ENCODE peak calls at places on chromosomes 2 and 18, in five cellular contexts. G, Y, Z, V and W are unnamed samples.

GRCh38 chr18:11179959-11180519 is 30.7 kb upstream of the PIEZO2 start:
- DNase-seq in G (no peak), Y (peak), Z (no peak), V (no peak), W (no peak)

GRCh38 chr2:24830786-24831185 is 37.6 kb downstream of the CENPO start:
- DNase-seq in G (no peak), Y (no peak), Z (no peak), V (no peak), W (no peak)

GRCh38 chr2:59967691-59968090 is 585.8 kb downstream of the BCL11A start:
- DNase-seq in G (no peak), Y (no peak), Z (no peak), V (no peak), W (no peak)

GRCh38 chr2:241560883-241561474 is 2.4 kb downstream of the BOK start:
- DNase-seq in G (no peak), Y (peak), Z (no peak), V (no peak), W (no peak)

GRCh38 chr2:119545076-119545475 is 827 bp downstream of the CFAP221 start:
- DNase-seq in G (no peak), Y (no peak), Z (no peak), V (no peak), W (no peak)

GRCh38 chr2:208315081-208315788 is 49.2 kb downstream of the PIKFYVE start:
- DNase-seq in G (no peak), Y (peak), Z (no peak), V (no peak), W (no peak)

GRCh38 chr18:35231052-35231451 is 9.8 kb upstream of the ZNF397 start:
- DNase-seq in G (peak), Y (peak), Z (peak), V (peak), W (peak)

GRCh38 chr2:180776924-180777323 is 203.5 kb upstream of the UBE2E3 start:
- DNase-seq in G (no peak), Y (peak), Z (no peak), V (no peak), W (no peak)

GRCh38 chr18:64409511-64409910 is 260.6 kb upstream of the LINC00305 start:
- DNase-seq in G (peak), Y (no peak), Z (no peak), V (peak), W (no peak)

GRCh38 chr18:45874501-45875184 is 49.2 kb downstream of the SIGLEC15 start:
- DNase-seq in G (no peak), Y (peak), Z (no peak), V (no peak), W (no peak)

GRCh38 chr18:75107196-75107930 is 101.6 kb downstream of the PTGR3 start:
- DNase-seq in G (no peak), Y (no peak), Z (no peak), V (no peak), W (no peak)

GRCh38 chr2:98874186-98874689 is 61.8 kb downstream of the CRACDL start:
- DNase-seq in G (no peak), Y (no peak), Z (no peak), V (no peak), W (no peak)

GRCh38 chr2:86788172-86788571 is 2.5 kb downstream of the CD8A start:
- DNase-seq in G (no peak), Y (no peak), Z (no peak), V (peak), W (no peak)

GRCh38 chr2:66929632-66930385 is 467.3 kb upstream of the ETAA1 start:
- DNase-seq in G (peak), Y (peak), Z (no peak), V (no peak), W (no peak)

GRCh38 chr18:55458456-55459238 is 129.3 kb downstream of the TCF4 start:
- DNase-seq in G (no peak), Y (no peak), Z (no peak), V (no peak), W (no peak)

GRCh38 chr2:127407091-127407490 is 11.1 kb upstream of the PROC start:
- DNase-seq in G (no peak), Y (no peak), Z (no peak), V (no peak), W (no peak)

GRCh38 chr2:69576895-69577294 is 66.6 kb downstream of the AAK1 start:
- DNase-seq in G (no peak), Y (no peak), Z (no peak), V (no peak), W (no peak)

GRCh38 chr2:240646061-240646899 is 21.0 kb downstream of the GPR35 start:
- DNase-seq in G (no peak), Y (no peak), Z (no peak), V (no peak), W (no peak)

GRCh38 chr2:238645095-238645494 is 202.8 kb upstream of the TWIST2 start:
- DNase-seq in G (no peak), Y (peak), Z (no peak), V (no peak), W (no peak)

GRCh38 chr2:133063792-133064191 is 393.8 kb upstream of the LYPD1 start:
- DNase-seq in G (peak), Y (peak), Z (peak), V (no peak), W (no peak)

GRCh38 chr2:96144481-96145027 is 686 bp downstream of the DUSP2 start:
- DNase-seq in G (no peak), Y (no peak), Z (no peak), V (no peak), W (no peak)

GRCh38 chr2:236180831-236181453 is 12.8 kb upstream of the GBX2 start:
- DNase-seq in G (peak), Y (peak), Z (no peak), V (peak), W (no peak)

GRCh38 chr2:47056875-47057731 is 98.0 kb downstream of the STPG4 start:
- DNase-seq in G (no peak), Y (no peak), Z (no peak), V (no peak), W (no peak)

GRCh38 chr2:159684796-159685195 is 27.5 kb upstream of the MARCHF7 start:
- DNase-seq in G (no peak), Y (peak), Z (no peak), V (no peak), W (no peak)

GRCh38 chr18:32771871-32772499 is 838 bp downstream of the KLHL14 start:
- DNase-seq in G (peak), Y (no peak), Z (peak), V (peak), W (no peak)

GRCh38 chr2:149307014-149307413 is 23.4 kb upstream of the LYPD6 start:
- DNase-seq in G (no peak), Y (no peak), Z (no peak), V (no peak), W (no peak)

GRCh38 chr2:225100269-225100668 is 58.0 kb upstream of the DOCK10 start:
- DNase-seq in G (no peak), Y (peak), Z (no peak), V (no peak), W (no peak)

GRCh38 chr2:20447437-20448245 is 767 bp downstream of the RHOB start:
- DNase-seq in G (peak), Y (peak), Z (no peak), V (no peak), W (no peak)

GRCh38 chr2:94870392-94871225 is 621 bp upstream of the TEKT4 start:
- DNase-seq in G (no peak), Y (no peak), Z (no peak), V (no peak), W (no peak)

GRCh38 chr18:36862182-36862581 is 33.3 kb downstream of the KIAA1328 start:
- DNase-seq in G (no peak), Y (no peak), Z (no peak), V (no peak), W (no peak)

GRCh38 chr2:6879011-6879410 is 1.4 kb downstream of the RSAD2 start:
- DNase-seq in G (no peak), Y (no peak), Z (no peak), V (no peak), W (no peak)

GRCh38 chr2:181750305-181750704 is 70.0 kb upstream of the NEUROD1 start:
- DNase-seq in G (no peak), Y (no peak), Z (no peak), V (no peak), W (no peak)

GRCh38 chr2:120912101-120912985 is 176.7 kb downstream of the GLI2 start:
- DNase-seq in G (peak), Y (peak), Z (no peak), V (no peak), W (no peak)

GRCh38 chr2:195447353-195447975 is 209.6 kb upstream of the SLC39A10 start:
- DNase-seq in G (no peak), Y (no peak), Z (no peak), V (no peak), W (no peak)

GRCh38 chr2:178363252-178363651 is 87.7 kb downstream of the PRKRA start:
- DNase-seq in G (no peak), Y (peak), Z (no peak), V (no peak), W (no peak)

GRCh38 chr18:58418361-58418760 is 210.5 kb downstream of the ALPK2 start:
- DNase-seq in G (no peak), Y (no peak), Z (no peak), V (no peak), W (no peak)

GRCh38 chr2:111094686-111095085 is 26.0 kb upstream of the BCL2L11 start:
- DNase-seq in G (no peak), Y (no peak), Z (no peak), V (no peak), W (no peak)

GRCh38 chr2:221895366-221896121 is 323.4 kb upstream of the EPHA4 start:
- DNase-seq in G (no peak), Y (no peak), Z (no peak), V (no peak), W (no peak)

GRCh38 chr2:140657657-140658056 is 1473.2 kb downstream of the LRP1B start:
- DNase-seq in G (no peak), Y (no peak), Z (no peak), V (no peak), W (no peak)